ENCODE peak calls at places on chromosome 14, in five cellular contexts. Q, D, N, Y and F are unnamed samples.

GRCh38 chr14:104196461-104197180 is 58.2 kb downstream of the KIF26A start:
- DNase-seq in Q (no peak), D (no peak), N (no peak), Y (no peak), F (no peak)

GRCh38 chr14:55533960-55534359 is 46.0 kb upstream of the KTN1 start:
- DNase-seq in Q (no peak), D (no peak), N (no peak), Y (no peak), F (no peak)

GRCh38 chr14:23582906-23583760 is 4.5 kb upstream of the JPH4 start:
- DNase-seq in Q (no peak), D (no peak), N (no peak), Y (no peak), F (no peak)

GRCh38 chr14:36207500-36207899 is 31.0 kb upstream of the PTCSC3 start:
- DNase-seq in Q (no peak), D (no peak), N (peak; percentile 22), Y (no peak), F (no peak)

GRCh38 chr14:59829469-59829868 is 41.1 kb downstream of the RTN1 start:
- DNase-seq in Q (no peak), D (no peak), N (no peak), Y (no peak), F (no peak)

GRCh38 chr14:72864712-72865365 is 29.1 kb downstream of the DPF3 start:
- DNase-seq in Q (no peak), D (no peak), N (no peak), Y (no peak), F (no peak)

GRCh38 chr14:33589334-33589733 is 361.5 kb downstream of the EGLN3 start:
- DNase-seq in Q (peak; percentile 88), D (no peak), N (peak; percentile 97), Y (no peak), F (no peak)

GRCh38 chr14:100428727-100429126 is 105.6 kb downstream of the SLC25A47 start:
- DNase-seq in Q (peak; percentile 85), D (no peak), N (peak; percentile 78), Y (no peak), F (no peak)

GRCh38 chr14:34678306-34678705 is 36.1 kb downstream of the CFL2 start:
- DNase-seq in Q (peak; percentile 29), D (no peak), N (no peak), Y (no peak), F (no peak)

GRCh38 chr14:104942586-104942985 is 17.9 kb downstream of the PLD4 start:
- DNase-seq in Q (no peak), D (no peak), N (no peak), Y (peak; percentile 49), F (no peak)

GRCh38 chr14:103656031-103656757 is 27.2 kb downstream of the KLC1 start:
- DNase-seq in Q (no peak), D (no peak), N (peak; percentile 24), Y (no peak), F (no peak)

GRCh38 chr14:62428429-62429203 is 616.6 kb downstream of the KCNH5 start:
- DNase-seq in Q (peak; percentile 78), D (no peak), N (peak; percentile 5), Y (no peak), F (peak; percentile 47)